ENCODE peak calls at places on chromosomes 5 and 9, in four cellular contexts. U is IMR-90, W is mesenchymal stem cell, P is H1. K is an unnamed sample.

GRCh38 chr9:97411789-97412627 is at the start of gene TDRD7:
- DNase-seq in U (peak; percentile 75), W (peak; percentile 64), P (peak; percentile 91), K (peak; percentile 71)

GRCh38 chr9:95265960-95266359 is 51.5 kb downstream of the FANCC start:
- DNase-seq in U (no peak), W (no peak), P (no peak), K (no peak)

GRCh38 chr9:108444400-108445358 is 411.1 kb downstream of the ACTL7B start:
- DNase-seq in U (peak; percentile 96), W (peak; percentile 92), P (no peak), K (no peak)

GRCh38 chr9:137499416-137499815 is 40.3 kb upstream of the NSMF start:
- DNase-seq in U (no peak), W (no peak), P (no peak), K (no peak)

GRCh38 chr9:73153793-73154227 is 2.1 kb downstream of the ANXA1 start:
- DNase-seq in U (peak; percentile 28), W (peak; percentile 68), P (no peak), K (no peak)

GRCh38 chr5:117161718-117162386 is 587.2 kb upstream of the SEMA6A start:
- DNase-seq in U (no peak), W (peak; percentile 6), P (no peak), K (peak; percentile 3)

GRCh38 chr5:149820536-149821503 is 90.7 kb downstream of the PPARGC1B start:
- DNase-seq in U (no peak), W (no peak), P (no peak), K (no peak)

GRCh38 chr9:113131689-113132151 is 19.1 kb upstream of the SLC31A2 start:
- DNase-seq in U (peak; percentile 37), W (peak; percentile 43), P (peak; percentile 49), K (no peak)

GRCh38 chr5:75717082-75717922 is at the start of gene POC5:
- DNase-seq in U (peak; percentile 93), W (peak; percentile 96), P (peak; percentile 99), K (peak; percentile 95)
- H3K14ac ChIP-seq in U (peak within 1 kb of the TSS; percentile 84), W (no peak within 1 kb of the TSS), P (no peak within 1 kb of the TSS), K (no peak within 1 kb of the TSS)

GRCh38 chr5:141681695-141682641 is at the start of gene ARAP3:
- DNase-seq in U (peak; percentile 89), W (peak; percentile 91), P (peak; percentile 88), K (peak; percentile 70)
- H2AFZ ChIP-seq in U (peak within 1 kb of the TSS; percentile 85), W (peak within 1 kb of the TSS; percentile 57), P (peak within 1 kb of the TSS; percentile 85), K (peak within 1 kb of the TSS; percentile 85)

DNA sequence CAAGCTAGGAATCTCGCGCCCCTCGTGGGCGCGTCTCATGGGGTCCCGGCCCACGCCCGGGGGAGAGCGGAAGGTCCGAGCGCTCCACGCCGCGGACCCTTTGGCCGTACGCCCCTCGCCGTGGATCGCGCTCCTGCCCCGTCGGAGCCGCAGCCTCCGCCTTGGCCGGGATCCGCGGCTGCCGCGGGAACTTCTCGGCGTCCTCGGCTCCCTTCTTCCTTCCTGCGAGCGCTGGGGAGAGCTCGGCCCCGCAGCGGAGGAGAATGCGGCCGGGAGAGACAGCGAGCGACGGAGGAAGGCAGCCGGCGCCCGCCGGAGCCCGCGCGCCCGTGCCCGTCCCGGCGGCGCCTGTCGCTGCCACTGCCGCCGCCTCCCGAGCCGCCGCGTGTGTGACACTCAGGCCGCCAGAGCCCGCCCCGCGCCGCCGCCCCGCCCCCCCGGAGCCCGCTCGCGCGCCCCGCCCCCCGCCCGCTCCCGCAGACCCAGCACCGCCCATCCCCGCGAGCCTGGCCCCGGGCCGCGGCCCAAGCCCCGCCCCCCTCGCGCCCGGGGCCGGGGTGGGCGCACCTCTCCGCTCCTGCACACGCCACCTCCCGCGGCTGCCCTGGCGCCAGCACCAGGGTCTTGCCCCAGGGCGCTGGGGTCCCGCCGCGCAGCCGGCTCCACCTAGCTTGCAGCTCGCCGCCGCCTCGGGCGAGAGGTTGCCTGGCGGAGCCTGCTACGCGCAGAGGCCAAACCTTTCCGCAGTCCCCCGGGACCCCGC is at the start of gene SHB:
- DNase-seq in U (peak; percentile 33), W (peak; percentile 67), P (peak; percentile 69), K (peak; percentile 77)
- H2BK120ac ChIP-seq in U (peak within 1 kb of the TSS; percentile 87), W (peak within 1 kb of the TSS; percentile 87), P (no peak within 1 kb of the TSS), K (peak within 1 kb of the TSS; percentile 17)

DNA sequence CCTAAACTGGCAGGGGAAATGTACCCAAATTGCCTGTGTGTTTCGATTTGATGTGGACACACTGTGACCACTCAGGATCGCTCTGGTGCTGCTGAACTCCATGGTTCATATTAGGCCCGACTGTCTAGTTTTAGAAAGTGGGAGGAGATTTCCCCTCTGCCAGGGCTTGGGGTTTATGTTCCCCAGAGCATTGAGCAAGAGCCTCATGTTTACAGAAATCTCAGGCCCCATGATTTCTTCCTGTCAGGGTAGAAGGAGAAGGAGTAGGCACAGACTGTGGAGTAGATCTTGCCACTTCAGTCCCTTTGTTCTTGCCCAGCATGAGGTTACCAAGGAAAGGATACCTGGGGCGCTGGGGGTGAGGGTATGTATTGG is 40.8 kb upstream of the GLRX start:
- DNase-seq in U (peak; percentile 62), W (peak; percentile 78), P (no peak), K (no peak)
- H3K14ac ChIP-seq in U (peak overlapping the region; percentile 96), W (no peak overlapping the region), P (no peak overlapping the region), K (no peak overlapping the region)

GRCh38 chr5:79929095-79929494 is 62.0 kb downstream of the MTX3 start:
- DNase-seq in U (no peak), W (no peak), P (no peak), K (no peak)

GRCh38 chr5:79922626-79923025 is 68.4 kb downstream of the MTX3 start:
- DNase-seq in U (no peak), W (no peak), P (no peak), K (no peak)

GRCh38 chr5:79923431-79923830 is 67.6 kb downstream of the MTX3 start:
- DNase-seq in U (no peak), W (no peak), P (no peak), K (no peak)

DNA sequence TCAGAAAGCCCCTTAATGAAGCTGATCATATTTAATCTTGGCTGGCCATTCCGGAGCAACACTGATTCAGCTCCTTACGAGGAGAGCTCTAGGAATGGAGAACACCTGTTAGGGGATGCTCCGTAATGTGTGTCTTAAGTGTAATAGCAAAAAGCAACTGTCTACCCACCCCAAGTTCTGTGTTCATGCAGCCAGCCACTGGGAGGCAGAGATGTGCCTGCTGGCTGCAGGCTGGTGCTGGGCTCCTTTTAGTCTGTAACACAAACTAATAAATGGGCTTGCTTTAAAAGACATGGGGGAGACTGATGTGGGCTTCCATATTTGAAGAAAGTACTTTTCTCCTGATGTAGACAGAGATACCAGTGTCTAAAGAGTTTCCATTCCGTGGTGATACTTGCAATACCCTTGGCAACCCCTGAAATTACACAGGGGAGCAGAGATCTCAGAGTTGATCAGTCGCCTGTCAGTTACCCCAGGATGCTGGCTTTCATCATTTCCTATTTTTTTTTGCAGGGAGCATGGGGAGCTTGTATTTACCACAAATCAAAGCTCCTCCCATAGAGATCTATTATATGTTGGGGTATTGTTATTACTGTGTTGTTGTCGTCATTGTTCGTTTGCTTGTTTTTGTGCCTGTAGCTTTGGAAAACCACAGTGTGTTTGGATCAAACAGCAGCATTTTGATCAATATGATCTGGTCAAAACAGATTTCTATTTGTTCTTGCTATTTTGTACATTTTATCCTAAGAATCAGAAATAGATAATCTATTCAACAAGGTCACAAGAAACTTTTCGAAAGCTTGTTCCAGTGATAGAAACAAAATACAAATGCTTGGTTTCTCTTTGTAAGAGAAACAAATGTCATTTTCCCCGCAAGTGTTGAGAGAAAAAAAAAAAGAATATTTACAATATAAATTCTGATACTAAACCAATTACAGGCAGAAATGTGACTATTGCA is 65.8 kb downstream of the MTX3 start:
- DNase-seq in U (peak; percentile 41), W (peak; percentile 2), P (no peak), K (no peak)
- H2AFZ ChIP-seq in U (no peak overlapping the region), W (no peak overlapping the region), P (no peak overlapping the region), K (no peak overlapping the region)